ENCODE peak calls at places on chromosomes 12 and 14, in six cellular contexts. V is upper lobe of right lung, P is Peyer's patch, W is PC-9, G is PC-3, E is fibroblast of lung. M is an unnamed sample.

GRCh38 chr12:1628671-1629337 is at the start of gene WNT5B:
- DNase-seq in G (no peak), E (no peak), W (no peak), V (no peak), P (no peak), M (no peak)

GRCh38 chr14:55245657-55246268 is 25.5 kb upstream of the FBXO34 start:
- DNase-seq in E (peak), P (no peak), W (no peak), V (no peak), G (peak), M (no peak)

GRCh38 chr12:51434305-51434704 is 9.7 kb downstream of the SLC4A8 start:
- DNase-seq in P (no peak), W (no peak), E (no peak), V (no peak), G (no peak), M (no peak)

GRCh38 chr12:109761631-109761950 is 48.0 kb downstream of the FAM222A start:
- DNase-seq in P (no peak), G (no peak), V (peak), W (no peak), E (no peak), M (no peak)

GRCh38 chr12:89081709-89082108 is 270.6 kb downstream of the DUSP6 start:
- DNase-seq in G (no peak), P (no peak), V (no peak), E (no peak), W (no peak), M (no peak)

GRCh38 chr14:30808576-30808975 is 65.8 kb upstream of the COCH start:
- DNase-seq in V (no peak), W (no peak), P (no peak), E (no peak), G (peak), M (no peak)

GRCh38 chr12:62957233-62957953 is 22.4 kb upstream of the PPM1H start:
- DNase-seq in P (no peak), E (peak), G (peak), W (no peak), V (no peak), M (no peak)

GRCh38 chr12:22500100-22500499 is 44.2 kb downstream of the C2CD5 start:
- DNase-seq in W (no peak), P (no peak), V (no peak), E (peak), G (no peak), M (no peak)

GRCh38 chr12:125936502-125936901 is 871.3 kb downstream of the AACS start:
- DNase-seq in W (no peak), E (no peak), G (no peak), P (no peak), V (no peak), M (no peak)

GRCh38 chr14:52078093-52078492 is 9.2 kb upstream of the NID2 start:
- DNase-seq in E (peak), P (no peak), V (no peak), W (peak), G (peak), M (no peak)

GRCh38 chr14:23361763-23362162 is 3.2 kb downstream of the EFS start:
- DNase-seq in E (no peak), W (no peak), V (no peak), P (no peak), G (no peak), M (no peak)

GRCh38 chr14:49194067-49194466 is 392.1 kb downstream of the RPS29 start:
- DNase-seq in V (no peak), G (no peak), W (no peak), P (no peak), E (no peak), M (no peak)

GRCh38 chr14:33946679-33947078 is 4.2 kb downstream of the EGLN3 start:
- DNase-seq in P (no peak), W (no peak), G (no peak), V (no peak), E (no peak), M (no peak)

GRCh38 chr14:90444077-90444696 is 47.4 kb downstream of the CALM1 start:
- DNase-seq in V (peak), P (no peak), E (no peak), W (peak), G (peak), M (no peak)

GRCh38 chr12:20585055-20585625 is 110.0 kb upstream of the SLCO1C1 start:
- DNase-seq in W (no peak), E (no peak), V (no peak), G (no peak), P (no peak), M (no peak)

GRCh38 chr12:123115409-123116111 is 35.3 kb downstream of the PITPNM2 start:
- DNase-seq in G (peak), P (peak), E (peak), W (no peak), V (no peak), M (peak)

GRCh38 chr14:60183138-60183537 is 17.9 kb upstream of the DHRS7 start:
- DNase-seq in E (no peak), W (no peak), P (no peak), G (no peak), V (no peak), M (no peak)

GRCh38 chr12:19035552-19035951 is 94.0 kb upstream of the PLEKHA5 start:
- DNase-seq in V (no peak), E (peak), W (no peak), P (no peak), G (no peak), M (no peak)

GRCh38 chr12:20212658-20213387 is 155.5 kb upstream of the PDE3A start:
- DNase-seq in V (peak), G (peak), W (peak), E (peak), P (peak), M (peak)

GRCh38 chr12:69254046-69254445 is 14.7 kb downstream of the CPSF6 start:
- DNase-seq in P (no peak), G (peak), W (no peak), E (peak), V (no peak), M (no peak)

GRCh38 chr14:31949709-31950108 is 127.4 kb upstream of the ARHGAP5 start:
- DNase-seq in W (peak), V (no peak), G (peak), P (no peak), E (peak), M (no peak)

GRCh38 chr14:72753879-72754400 is 140.0 kb downstream of the DPF3 start:
- DNase-seq in V (no peak), P (no peak), W (no peak), E (no peak), G (no peak), M (no peak)

GRCh38 chr12:16350682-16351081 is 3.2 kb downstream of the MGST1 start:
- DNase-seq in G (peak), P (no peak), V (peak), E (peak), W (peak), M (no peak)

GRCh38 chr12:132559652-132560420 is 50.5 kb downstream of the LRCOL1 start:
- DNase-seq in V (no peak), P (peak), W (peak), G (peak), E (peak), M (peak)

GRCh38 chr14:105844810-105845724 is 318.7 kb downstream of the TMEM121 start:
- DNase-seq in V (peak), W (no peak), P (no peak), E (no peak), G (no peak), M (no peak)

GRCh38 chr12:117433878-117434277 is 72.5 kb upstream of the NOS1 start:
- DNase-seq in W (no peak), V (no peak), P (no peak), G (no peak), E (no peak), M (no peak)

GRCh38 chr14:35361141-35361480 is 43.4 kb downstream of the NFKBIA start:
- DNase-seq in G (no peak), P (no peak), E (no peak), W (no peak), V (no peak), M (no peak)

GRCh38 chr12:52865090-52865944 is 16.5 kb upstream of the KRT78 start:
- DNase-seq in P (peak), V (peak), W (peak), G (peak), E (peak), M (peak)

GRCh38 chr14:22433059-22433458 is 156.0 kb downstream of the DAD1 start:
- DNase-seq in V (no peak), W (no peak), P (no peak), G (no peak), E (no peak), M (no peak)

GRCh38 chr14:89242871-89243270 is 174.2 kb downstream of the FOXN3 start:
- DNase-seq in W (no peak), E (no peak), P (no peak), V (no peak), G (no peak), M (no peak)

GRCh38 chr14:76891436-76891835 is 65.2 kb downstream of the LRRC74A start:
- DNase-seq in P (no peak), V (no peak), E (no peak), W (no peak), G (peak), M (no peak)
- H3K27ac ChIP-seq in P (no peak), V (no peak), E (no peak), W (no peak), G (no peak), M (no peak)

DNA sequence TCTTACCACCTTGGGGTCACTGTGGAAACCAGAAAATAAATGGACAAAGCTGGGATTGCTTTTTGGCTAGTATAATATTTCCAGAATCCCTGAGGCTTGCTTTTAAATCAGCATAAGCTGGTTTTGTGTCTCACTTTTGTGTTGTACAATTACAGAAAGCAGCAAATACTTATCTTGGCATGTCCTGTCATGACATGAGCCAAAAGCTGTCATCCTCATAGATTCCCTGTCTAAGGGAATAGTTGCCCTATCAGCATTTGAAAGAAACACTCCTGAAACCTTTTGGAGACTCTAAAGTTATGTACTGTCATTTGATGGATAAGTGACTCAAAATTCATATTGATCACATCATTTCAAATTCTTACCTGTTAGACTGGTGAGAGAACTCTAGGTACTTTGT is 987.2 kb downstream of the NRXN3 start:
- DNase-seq in E (no peak), P (no peak), G (no peak), W (no peak), V (no peak), M (no peak)
- H3K27ac ChIP-seq in E (no peak), P (no peak), G (no peak), W (no peak), V (no peak), M (no peak)

GRCh38 chr12:104218935-104219334 is 3.4 kb downstream of the TXNRD1 start:
- DNase-seq in G (peak), W (peak), P (no peak), V (no peak), E (peak), M (no peak)
- H3K27ac ChIP-seq in G (peak), W (peak), P (peak), V (peak), E (peak), M (no peak)

GRCh38 chr12:59182191-59182590 is 261.9 kb upstream of the LRIG3 start:
- DNase-seq in P (no peak), G (no peak), E (no peak), V (no peak), W (no peak), M (no peak)

GRCh38 chr12:59173696-59174095 is 253.4 kb upstream of the LRIG3 start:
- DNase-seq in W (no peak), P (no peak), G (peak), V (no peak), E (peak), M (no peak)

GRCh38 chr12:59182660-59183455 is 262.6 kb upstream of the LRIG3 start:
- DNase-seq in E (peak), V (no peak), G (peak), P (no peak), W (no peak), M (no peak)

GRCh38 chr12:59181378-59181777 is 261.1 kb upstream of the LRIG3 start:
- DNase-seq in E (no peak), W (no peak), P (no peak), V (no peak), G (no peak), M (no peak)

DNA sequence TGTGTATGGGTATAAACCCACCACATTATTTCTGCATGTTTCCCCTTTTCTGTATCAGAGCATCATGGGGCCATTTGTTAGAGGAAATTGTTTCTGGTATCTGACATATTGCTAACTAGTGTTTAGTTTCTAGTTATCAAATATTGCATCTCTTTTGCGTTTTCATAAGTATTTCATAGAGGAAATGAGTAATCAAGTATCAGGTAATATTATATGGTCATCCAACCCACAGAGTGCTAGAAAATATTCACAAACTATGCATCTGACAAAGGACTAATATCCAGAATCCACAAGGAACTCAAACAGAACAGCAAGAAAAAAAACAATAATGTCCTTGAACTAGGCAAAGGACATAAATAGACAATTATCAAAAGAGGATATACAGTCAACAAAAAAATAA is 258.9 kb upstream of the LRIG3 start:
- DNase-seq in P (no peak), V (no peak), G (peak), W (no peak), E (no peak), M (no peak)
- H3K27ac ChIP-seq in P (no peak), V (no peak), G (peak), W (no peak), E (no peak), M (no peak)

GRCh38 chr14:96243785-96244184 is 12.2 kb upstream of the BDKRB1 start:
- DNase-seq in V (peak), W (no peak), E (peak), G (no peak), P (no peak), M (no peak)

GRCh38 chr14:96246535-96246839 is 9.5 kb upstream of the BDKRB1 start:
- DNase-seq in W (peak), V (no peak), P (no peak), E (peak), G (peak), M (no peak)

GRCh38 chr14:96249016-96249415 is 7.0 kb upstream of the BDKRB1 start:
- DNase-seq in E (peak), G (no peak), W (no peak), V (peak), P (no peak), M (no peak)

GRCh38 chr14:96245710-96246534 is 10.1 kb upstream of the BDKRB1 start:
- DNase-seq in G (no peak), W (no peak), V (peak), P (no peak), E (no peak), M (no peak)

DNA sequence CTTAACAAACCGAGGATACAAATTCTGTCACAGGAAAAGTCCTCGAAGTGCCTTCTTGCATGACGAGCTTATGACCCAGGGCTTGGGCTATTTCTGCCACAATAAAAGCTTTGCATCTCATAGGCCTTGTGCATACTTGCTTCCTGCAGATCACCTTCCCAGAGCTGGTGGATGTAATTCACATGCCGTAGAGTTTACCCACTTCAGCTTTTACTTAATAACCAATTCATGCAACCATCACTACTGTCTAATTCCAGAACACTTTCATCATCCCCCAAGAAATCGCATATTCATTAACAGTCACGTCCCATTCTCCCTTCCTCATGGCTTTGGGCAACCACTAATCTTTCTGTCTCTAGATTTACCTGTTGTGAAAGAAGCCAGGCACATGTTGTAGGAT is 9.0 kb upstream of the BDKRB1 start:
- DNase-seq in P (no peak), G (no peak), W (no peak), E (no peak), V (peak), M (no peak)
- H3K27ac ChIP-seq in P (no peak), G (no peak), W (no peak), E (no peak), V (no peak), M (no peak)

GRCh38 chr14:101411151-101411550 is 150.1 kb upstream of the DIO3 start:
- DNase-seq in P (no peak), E (no peak), G (no peak), W (no peak), V (no peak), M (no peak)

GRCh38 chr14:101409006-101409543 is 152.2 kb upstream of the DIO3 start:
- DNase-seq in W (no peak), E (no peak), G (peak), V (no peak), P (no peak), M (no peak)

GRCh38 chr14:101411770-101412169 is 149.5 kb upstream of the DIO3 start:
- DNase-seq in W (no peak), E (no peak), P (no peak), V (no peak), G (no peak), M (no peak)

GRCh38 chr14:101408077-101408831 is 153.0 kb upstream of the DIO3 start:
- DNase-seq in G (peak), E (peak), V (no peak), P (no peak), W (peak), M (no peak)

DNA sequence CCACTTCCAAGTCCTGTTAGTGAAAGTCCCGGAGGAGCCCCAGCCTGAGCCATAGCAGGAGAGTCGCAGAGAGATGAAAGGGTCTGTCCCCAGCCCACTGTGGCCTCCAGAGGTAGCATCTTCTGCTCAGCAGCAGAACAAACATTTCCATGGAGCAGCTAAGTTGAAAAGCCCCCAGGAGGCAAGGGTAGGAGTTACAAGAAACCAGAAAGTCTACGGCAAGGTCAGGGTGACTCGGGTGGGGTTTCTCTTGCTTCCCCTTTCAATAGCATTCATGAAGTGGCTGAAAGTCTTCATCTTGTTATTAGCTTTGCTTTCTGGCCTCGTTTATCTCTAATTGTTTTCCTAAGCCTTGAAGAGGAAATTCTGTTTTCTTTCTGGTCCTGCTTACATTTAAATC is 151.2 kb upstream of the DIO3 start:
- DNase-seq in P (no peak), G (no peak), W (no peak), E (no peak), V (no peak), M (no peak)
- H3K27ac ChIP-seq in P (no peak), G (no peak), W (no peak), E (no peak), V (no peak), M (no peak)

DNA sequence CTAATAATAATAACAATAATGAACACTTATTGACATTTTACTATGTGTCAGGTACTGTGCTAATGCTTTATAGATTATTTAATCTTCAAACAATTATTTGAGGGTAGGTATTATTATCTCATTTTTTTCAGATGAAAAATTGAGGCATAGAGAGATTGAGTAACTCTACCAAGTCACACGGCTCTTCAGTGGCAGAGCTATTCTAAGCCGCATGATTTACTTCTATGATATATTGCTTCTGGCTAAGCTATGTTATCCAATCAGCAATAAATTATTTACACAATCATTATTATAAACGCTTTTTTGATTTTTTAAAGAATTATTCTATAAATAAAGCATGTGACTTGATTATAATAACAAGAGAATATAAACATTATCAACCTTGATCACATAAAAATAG is 80.0 kb downstream of the TMEM30B start:
- DNase-seq in G (no peak), E (no peak), W (no peak), P (no peak), V (no peak), M (no peak)
- H3K27ac ChIP-seq in G (no peak), E (no peak), W (no peak), P (no peak), V (no peak), M (no peak)

DNA sequence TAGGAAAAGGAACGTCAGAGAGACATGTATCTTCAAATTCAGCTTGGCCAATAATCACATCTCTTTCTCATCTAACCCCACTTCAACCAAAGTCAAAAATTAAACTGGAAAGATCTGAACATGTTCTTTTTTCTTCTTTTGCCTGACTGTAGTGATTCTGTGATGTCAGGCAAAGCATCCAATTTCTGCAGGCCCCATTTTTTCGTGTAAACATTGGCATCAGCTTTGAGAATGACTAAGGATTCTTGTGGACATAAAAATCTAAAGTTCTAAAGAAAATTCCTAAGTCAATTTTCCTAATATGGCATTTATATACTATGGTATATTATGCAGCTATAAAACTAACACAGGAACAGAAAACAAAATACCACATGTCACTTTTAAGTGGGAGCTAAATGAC is 89.1 kb downstream of the STXBP6 start:
- DNase-seq in E (peak), W (no peak), G (no peak), P (no peak), V (no peak), M (no peak)
- H3K27ac ChIP-seq in E (peak), W (no peak), G (no peak), P (no peak), V (no peak), M (no peak)

GRCh38 chr12:113232787-113233585 is 11.7 kb downstream of the TPCN1 start:
- DNase-seq in W (no peak), G (no peak), V (no peak), E (no peak), P (peak), M (peak)

GRCh38 chr12:113231275-113232231 is 10.3 kb downstream of the TPCN1 start:
- DNase-seq in P (no peak), V (peak), G (no peak), W (peak), E (peak), M (no peak)

GRCh38 chr12:113230315-113231274 is 9.3 kb downstream of the TPCN1 start:
- DNase-seq in P (no peak), G (no peak), V (peak), E (no peak), W (no peak), M (no peak)

GRCh38 chr12:113233967-113234366 is 12.7 kb downstream of the TPCN1 start:
- DNase-seq in E (no peak), G (no peak), W (no peak), P (no peak), V (peak), M (no peak)

GRCh38 chr12:113232232-113232615 is 11.0 kb downstream of the TPCN1 start:
- DNase-seq in E (no peak), G (no peak), P (no peak), W (no peak), V (no peak), M (no peak)
- H3K27ac ChIP-seq in E (no peak), G (no peak), P (no peak), W (peak), V (no peak), M (peak)